ENCODE peak calls at places on chromosome 13, in ten cellular contexts. O is cardiac muscle cell; L is brain microvascular endothelial cell; V is D721Med; Q is WERI-Rb-1; H is MCF 10A; C is epithelial cell of esophagus; W is adrenal gland; F is Peyer's patch; P is activated CD8-positive, alpha-beta T cell treated with anti-CD3 and anti-CD28 coated beads for 36 hours. M is an unnamed sample.

GRCh38 chr13:51333826-51334225 is 5.7 kb upstream of the SERPINE3 start:
- DNase-seq in H (no peak), C (no peak), F (no peak), P (no peak), W (no peak), L (no peak), O (no peak), V (no peak), Q (no peak), M (no peak)

GRCh38 chr13:101691326-101691725 is 238.9 kb downstream of the ITGBL1 start:
- DNase-seq in W (no peak), F (no peak), V (no peak), L (no peak), H (no peak), P (no peak), Q (no peak), O (no peak), C (peak), M (no peak)

GRCh38 chr13:95564948-95565347 is 12.4 kb downstream of the CLDN10 start:
- DNase-seq in C (peak), O (peak), W (no peak), P (no peak), V (no peak), F (no peak), Q (no peak), L (no peak), H (peak), M (no peak)

GRCh38 chr13:60282708-60283107 is 114.3 kb upstream of the TDRD3 start:
- DNase-seq in P (no peak), V (no peak), C (no peak), H (no peak), O (no peak), W (no peak), Q (no peak), F (no peak), L (no peak), M (no peak)

GRCh38 chr13:93309886-93310520 is 83.4 kb downstream of the GPC6 start:
- DNase-seq in L (peak), O (peak), V (no peak), F (no peak), P (no peak), C (peak), H (peak), W (no peak), Q (no peak), M (no peak)

GRCh38 chr13:91539458-91540156 is 141.2 kb downstream of the GPC5 start:
- DNase-seq in W (no peak), C (no peak), Q (no peak), F (no peak), V (no peak), P (no peak), L (no peak), O (no peak), H (no peak), M (no peak)

GRCh38 chr13:45396548-45397095 is 21.6 kb downstream of the SLC25A30 start:
- DNase-seq in V (no peak), Q (no peak), O (peak), F (no peak), H (no peak), P (no peak), L (no peak), C (no peak), W (no peak), M (no peak)

GRCh38 chr13:74134226-74134776 is at the start of gene KLF12:
- DNase-seq in W (peak), P (peak), V (peak), Q (peak), C (peak), L (peak), H (peak), O (peak), F (peak), M (peak)

GRCh38 chr13:97234236-97234635 is 12.1 kb downstream of the MBNL2 start:
- DNase-seq in L (no peak), Q (no peak), F (no peak), V (no peak), C (no peak), O (no peak), P (no peak), H (no peak), W (no peak), M (no peak)

GRCh38 chr13:51643882-51644281 is 59.6 kb downstream of the WDFY2 start:
- DNase-seq in W (no peak), O (peak), F (no peak), Q (no peak), C (peak), V (no peak), P (no peak), L (peak), H (peak), M (no peak)

GRCh38 chr13:112184851-112185371 is 118.0 kb downstream of the SOX1 start:
- DNase-seq in Q (no peak), W (no peak), O (no peak), P (no peak), L (no peak), C (no peak), V (no peak), H (no peak), F (no peak), M (no peak)

GRCh38 chr13:48647625-48648024 is 6.1 kb upstream of the CYSLTR2 start:
- DNase-seq in W (no peak), P (no peak), H (no peak), V (no peak), F (no peak), O (no peak), L (no peak), Q (no peak), C (no peak), M (no peak)

GRCh38 chr13:31945202-31945978 is 86.2 kb upstream of the FRY start:
- DNase-seq in W (peak), C (peak), P (no peak), L (peak), V (no peak), H (peak), O (peak), Q (no peak), F (no peak), M (peak)

GRCh38 chr13:96081888-96082287 is 8.0 kb upstream of the HS6ST3 start:
- DNase-seq in H (no peak), P (no peak), O (no peak), C (no peak), L (no peak), F (no peak), W (no peak), Q (no peak), V (no peak), M (no peak)

GRCh38 chr13:112248909-112249592 is 127.1 kb upstream of the SPACA7 start:
- DNase-seq in Q (no peak), H (no peak), O (no peak), P (no peak), L (no peak), F (no peak), W (no peak), C (no peak), V (no peak), M (no peak)

GRCh38 chr13:91184244-91184926 is 163.1 kb upstream of the MIR17HG start:
- DNase-seq in P (no peak), V (no peak), W (no peak), F (no peak), H (no peak), C (no peak), Q (no peak), L (no peak), O (peak), M (no peak)

GRCh38 chr13:73429691-73430090 is 370.9 kb downstream of the KLF5 start:
- DNase-seq in C (peak), Q (no peak), L (no peak), H (peak), O (peak), V (no peak), P (no peak), F (no peak), W (no peak), M (no peak)

GRCh38 chr13:50283017-50283416 is 267.8 kb downstream of the KCNRG start:
- DNase-seq in P (no peak), O (no peak), V (no peak), C (no peak), Q (no peak), L (no peak), F (no peak), H (no peak), W (no peak), M (no peak)

GRCh38 chr13:19181021-19181620 is 503 bp downstream of the TUBA3C start:
- DNase-seq in L (no peak), C (no peak), O (no peak), F (no peak), V (no peak), Q (no peak), P (no peak), H (no peak), W (no peak), M (no peak)

GRCh38 chr13:106036870-106037269 is 498.6 kb downstream of the EFNB2 start:
- DNase-seq in P (no peak), O (no peak), V (no peak), W (no peak), C (no peak), H (peak), Q (peak), F (no peak), L (no peak), M (no peak)

GRCh38 chr13:63643543-63643942 is 2227.9 kb upstream of the PCDH20 start:
- DNase-seq in F (no peak), P (no peak), H (no peak), Q (no peak), W (no peak), V (no peak), L (no peak), O (no peak), C (no peak), M (no peak)

GRCh38 chr13:67914535-67914934 is 684.4 kb upstream of the PCDH9 start:
- DNase-seq in F (no peak), P (no peak), H (no peak), O (no peak), L (no peak), V (no peak), W (no peak), C (no peak), Q (no peak), M (no peak)

GRCh38 chr13:46385946-46386345 is 1.1 kb downstream of the RUBCNL start:
- DNase-seq in H (no peak), O (no peak), C (no peak), F (no peak), L (no peak), P (no peak), V (no peak), Q (no peak), W (no peak), M (no peak)

GRCh38 chr13:20230913-20231838 is 943 bp downstream of the GJB6 start:
- DNase-seq in Q (no peak), V (no peak), H (no peak), W (no peak), O (no peak), L (no peak), C (no peak), F (no peak), P (peak), M (no peak)

GRCh38 chr13:44396963-44397580 is 23.4 kb downstream of the SERP2 start:
- DNase-seq in F (no peak), H (no peak), O (peak), W (no peak), L (peak), C (no peak), P (no peak), V (peak), Q (peak), M (peak)

GRCh38 chr13:109730832-109731335 is 55.5 kb downstream of the IRS2 start:
- DNase-seq in V (no peak), P (no peak), Q (no peak), C (no peak), O (no peak), F (no peak), L (no peak), H (no peak), W (no peak), M (no peak)

GRCh38 chr13:50123002-50123401 is 107.8 kb downstream of the KCNRG start:
- DNase-seq in V (no peak), Q (no peak), L (no peak), F (no peak), W (no peak), C (no peak), H (no peak), P (no peak), O (no peak), M (no peak)

GRCh38 chr13:30804474-30804873 is 69.1 kb downstream of the ALOX5AP start:
- DNase-seq in Q (no peak), F (no peak), H (no peak), W (no peak), O (no peak), P (no peak), V (no peak), L (no peak), C (no peak), M (no peak)

GRCh38 chr13:30705672-30706071 is 29.7 kb upstream of the ALOX5AP start:
- DNase-seq in L (no peak), P (no peak), H (peak), F (no peak), O (no peak), V (no peak), C (peak), W (no peak), Q (no peak), M (no peak)

GRCh38 chr13:111202149-111202548 is 87.0 kb downstream of the ARHGEF7 start:
- DNase-seq in V (no peak), C (no peak), H (no peak), L (no peak), O (no peak), F (no peak), Q (no peak), W (no peak), P (no peak), M (no peak)

GRCh38 chr13:112341446-112341845 is 34.7 kb upstream of the SPACA7 start:
- DNase-seq in W (no peak), H (no peak), F (no peak), O (no peak), P (no peak), V (no peak), C (no peak), Q (no peak), L (no peak), M (no peak)

GRCh38 chr13:48542581-48543341 is 9.9 kb upstream of the RCBTB2 start:
- DNase-seq in Q (no peak), L (peak), O (peak), P (no peak), W (peak), V (no peak), C (no peak), F (no peak), H (no peak), M (peak)

GRCh38 chr13:41595298-41595697 is 137.9 kb downstream of the RGCC start:
- DNase-seq in H (no peak), L (no peak), W (no peak), F (no peak), O (no peak), C (no peak), V (no peak), P (no peak), Q (no peak), M (no peak)

GRCh38 chr13:41597348-41598041 is 140.1 kb downstream of the RGCC start:
- DNase-seq in V (no peak), C (peak), Q (no peak), L (no peak), P (no peak), O (no peak), H (no peak), F (no peak), W (no peak), M (no peak)

GRCh38 chr13:41599619-41600018 is 142.3 kb downstream of the RGCC start:
- DNase-seq in P (no peak), W (no peak), F (no peak), V (no peak), C (no peak), H (no peak), O (no peak), Q (no peak), L (no peak), M (no peak)

GRCh38 chr13:41590643-41591042 is 133.3 kb downstream of the RGCC start:
- DNase-seq in W (no peak), V (no peak), O (no peak), Q (no peak), L (no peak), C (peak), H (no peak), F (no peak), P (no peak), M (no peak)

GRCh38 chr13:41596190-41596589 is 138.8 kb downstream of the RGCC start:
- DNase-seq in F (no peak), L (no peak), C (no peak), H (no peak), Q (no peak), O (peak), W (no peak), V (no peak), P (no peak), M (no peak)
- TF ChIP-seq CTCF in F (no peak), L (peak), C (no peak), H (no peak), Q (no peak), O (peak), W (no peak), V (no peak), P (no peak), M (no peak)

GRCh38 chr13:80361883-80362327 is 21.0 kb upstream of the SPRY2 start:
- DNase-seq in L (peak), C (peak), H (no peak), O (no peak), P (no peak), F (no peak), V (no peak), Q (peak), W (no peak), M (no peak)
- TF ChIP-seq CTCF in L (peak), C (no peak), H (no peak), O (no peak), P (no peak), F (no peak), V (no peak), Q (peak), W (no peak), M (no peak)

GRCh38 chr13:76020421-76020955 is 384.4 kb downstream of the LMO7 start:
- DNase-seq in O (no peak), F (no peak), V (no peak), W (no peak), P (no peak), Q (no peak), C (no peak), H (no peak), L (no peak), M (no peak)

GRCh38 chr13:76017861-76018556 is 381.9 kb downstream of the LMO7 start:
- DNase-seq in W (no peak), Q (no peak), L (no peak), V (no peak), P (no peak), H (no peak), O (no peak), C (no peak), F (no peak), M (no peak)

GRCh38 chr13:76019421-76020044 is 383.4 kb downstream of the LMO7 start:
- DNase-seq in P (no peak), V (no peak), H (peak), O (no peak), W (no peak), Q (peak), C (peak), F (no peak), L (no peak), M (peak)

GRCh38 chr13:76014618-76015315 is 378.6 kb downstream of the LMO7 start:
- DNase-seq in P (no peak), F (no peak), H (no peak), L (peak), Q (no peak), W (no peak), O (peak), V (no peak), C (peak), M (no peak)

GRCh38 chr13:76016799-76017198 is 380.7 kb downstream of the LMO7 start:
- DNase-seq in H (peak), Q (peak), L (peak), O (peak), C (peak), F (no peak), V (no peak), P (peak), W (no peak), M (no peak)
- TF ChIP-seq CTCF in H (peak), Q (peak), L (peak), O (peak), C (peak), F (no peak), V (peak), P (peak), W (no peak), M (peak)

DNA sequence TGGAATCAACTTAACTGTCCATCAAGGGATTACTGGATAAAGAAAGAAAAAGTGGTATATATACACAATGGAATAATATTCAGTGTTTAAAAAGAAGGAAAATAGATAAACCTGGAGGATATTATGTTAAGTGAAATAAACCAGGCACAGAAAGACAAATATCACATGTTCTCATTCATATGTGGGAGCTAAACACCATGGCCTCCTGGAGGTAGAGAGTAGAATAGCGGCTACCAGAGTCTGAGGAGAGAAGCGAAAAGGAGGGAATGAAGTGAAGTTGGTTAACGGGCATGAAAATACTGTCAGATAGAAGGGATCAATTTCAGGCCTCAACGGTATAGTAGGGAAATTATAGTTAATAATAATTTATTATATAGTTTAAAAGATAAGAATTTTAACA is 147.5 kb upstream of the OBI1 start:
- DNase-seq in L (no peak), P (no peak), O (peak), Q (no peak), H (peak), V (no peak), F (no peak), W (no peak), C (peak), M (no peak)
- TF ChIP-seq CTCF in L (peak), P (peak), O (peak), Q (no peak), H (no peak), V (peak), F (no peak), W (no peak), C (peak), M (no peak)

DNA sequence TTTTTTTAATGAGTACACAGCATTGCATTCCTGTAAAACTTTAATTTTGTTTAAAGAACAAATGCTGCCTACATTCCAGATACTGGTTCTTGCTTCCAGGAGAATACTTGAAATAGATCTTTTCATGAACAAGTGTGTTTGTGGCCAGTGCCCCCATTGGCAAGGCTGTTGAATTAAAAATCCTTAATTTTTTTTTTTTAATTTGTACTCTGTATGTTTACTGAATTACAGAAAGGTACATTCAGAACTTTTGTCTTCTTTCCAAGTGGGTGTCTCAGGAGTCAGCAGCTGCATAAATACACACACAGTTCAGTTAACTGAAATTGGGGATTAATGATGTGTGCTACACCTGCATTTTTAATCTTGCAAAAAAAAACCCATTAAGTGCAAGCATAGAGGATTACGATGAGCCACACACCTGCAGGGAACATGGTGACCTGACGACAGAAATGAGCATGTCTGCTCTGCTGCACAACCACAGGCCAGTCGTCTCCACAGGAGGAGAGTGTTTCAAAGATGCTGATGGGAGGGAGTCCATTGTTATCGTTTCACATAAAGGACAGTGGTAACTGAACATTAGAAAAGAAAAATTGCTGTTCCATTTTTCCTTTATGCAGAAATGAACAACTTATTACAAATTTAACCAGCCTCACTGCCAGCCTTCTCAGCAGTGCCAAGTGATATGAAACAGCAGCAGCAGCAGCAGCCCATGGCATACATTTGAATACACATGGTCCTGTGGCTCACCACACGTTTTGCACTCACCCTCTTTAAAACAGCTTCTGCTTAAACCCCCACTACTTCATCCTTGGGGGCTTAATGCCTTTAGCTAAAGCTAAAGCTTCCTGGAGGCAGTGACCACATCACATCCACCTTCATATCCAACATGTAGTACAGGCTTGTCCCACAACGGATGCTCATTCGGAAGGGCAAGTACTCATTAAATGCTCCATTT is 72.3 kb upstream of the RFC3 start:
- DNase-seq in C (no peak), F (no peak), Q (no peak), H (no peak), V (no peak), W (no peak), L (no peak), P (no peak), O (no peak), M (no peak)
- TF ChIP-seq CTCF in C (no peak), F (no peak), Q (no peak), H (no peak), V (no peak), W (no peak), L (no peak), P (no peak), O (no peak), M (no peak)

GRCh38 chr13:53691417-53691816 is 662.8 kb downstream of the OLFM4 start:
- DNase-seq in O (no peak), P (no peak), C (no peak), V (no peak), Q (no peak), H (no peak), W (no peak), F (no peak), L (no peak), M (no peak)

GRCh38 chr13:53694814-53695533 is 666.4 kb downstream of the OLFM4 start:
- DNase-seq in H (no peak), P (no peak), C (no peak), F (no peak), O (no peak), W (no peak), L (no peak), V (peak), Q (peak), M (no peak)
- TF ChIP-seq CTCF in H (no peak), P (no peak), C (no peak), F (no peak), O (no peak), W (no peak), L (no peak), V (no peak), Q (no peak), M (no peak)

GRCh38 chr13:77928909-77929308 is 10.3 kb upstream of the EDNRB start:
- DNase-seq in O (no peak), H (peak), P (no peak), W (no peak), V (no peak), C (peak), L (no peak), F (no peak), Q (no peak), M (no peak)
- TF ChIP-seq CTCF in O (no peak), H (no peak), P (no peak), W (no peak), V (no peak), C (no peak), L (no peak), F (no peak), Q (no peak), M (no peak)

M was measured in heart right ventricle.